ENCODE peak calls at places on chromosomes 6 and 20, in six cellular contexts. One of them, this sample, is unnamed.

GRCh38 chr20:1225263-1225728 is 548 bp upstream of the RAD21L1 start:
- DNase-seq in H1: peak
- DNase-seq in GM12892: no peak
- DNase-seq in HepG2: peak
- DNase-seq in K562: no peak
- DNase-seq in GM12878: no peak
- DNase-seq in this sample: no peak

GRCh38 chr20:4369119-4369797 is 352.5 kb upstream of the PRND start:
- DNase-seq in H1: no peak
- DNase-seq in GM12892: no peak
- DNase-seq in HepG2: no peak
- DNase-seq in K562: no peak
- DNase-seq in GM12878: no peak
- DNase-seq in this sample: no peak

GRCh38 chr6:36443951-36444428 is 1.2 kb downstream of the KCTD20 start:
- DNase-seq in H1: no peak
- DNase-seq in GM12892: no peak
- DNase-seq in HepG2: peak
- DNase-seq in K562: peak
- DNase-seq in GM12878: no peak
- DNase-seq in this sample: peak

GRCh38 chr6:169452869-169453186 is 199.2 kb upstream of the THBS2 start:
- DNase-seq in H1: no peak
- DNase-seq in GM12892: no peak
- DNase-seq in HepG2: no peak
- DNase-seq in K562: no peak
- DNase-seq in GM12878: no peak
- DNase-seq in this sample: no peak

GRCh38 chr20:25051386-25052155 is 6.4 kb downstream of the ACSS1 start:
- DNase-seq in H1: no peak
- DNase-seq in GM12892: no peak
- DNase-seq in HepG2: no peak
- DNase-seq in K562: no peak
- DNase-seq in GM12878: no peak
- DNase-seq in this sample: no peak

GRCh38 chr6:154258064-154258757 is 98.4 kb downstream of the IPCEF1 start:
- DNase-seq in H1: no peak
- DNase-seq in GM12892: no peak
- DNase-seq in HepG2: no peak
- DNase-seq in K562: no peak
- DNase-seq in GM12878: no peak
- DNase-seq in this sample: no peak

GRCh38 chr6:8337147-8337546 is 98.2 kb downstream of the SLC35B3 start:
- DNase-seq in H1: no peak
- DNase-seq in GM12892: no peak
- DNase-seq in HepG2: no peak
- DNase-seq in K562: no peak
- DNase-seq in GM12878: no peak
- DNase-seq in this sample: no peak

GRCh38 chr20:50409495-50409894 is 100.7 kb upstream of the PTPN1 start:
- DNase-seq in H1: no peak
- DNase-seq in GM12892: no peak
- DNase-seq in HepG2: no peak
- DNase-seq in K562: no peak
- DNase-seq in GM12878: no peak
- DNase-seq in this sample: no peak

GRCh38 chr20:31617432-31618104 is 12.5 kb downstream of the ID1 start:
- DNase-seq in H1: no peak
- DNase-seq in GM12892: no peak
- DNase-seq in HepG2: no peak
- DNase-seq in K562: no peak
- DNase-seq in GM12878: no peak
- DNase-seq in this sample: no peak

GRCh38 chr6:35634316-35634715 is 54.4 kb downstream of the FKBP5 start:
- DNase-seq in H1: no peak
- DNase-seq in GM12892: no peak
- DNase-seq in HepG2: no peak
- DNase-seq in K562: no peak
- DNase-seq in GM12878: no peak
- DNase-seq in this sample: no peak

GRCh38 chr6:168967556-168967955 is 286.1 kb downstream of the THBS2 start:
- DNase-seq in H1: no peak
- DNase-seq in GM12892: no peak
- DNase-seq in HepG2: no peak
- DNase-seq in K562: no peak
- DNase-seq in GM12878: no peak
- DNase-seq in this sample: no peak

GRCh38 chr20:59385461-59385860 is 85.0 kb downstream of the EDN3 start:
- DNase-seq in H1: peak
- DNase-seq in GM12892: no peak
- DNase-seq in HepG2: no peak
- DNase-seq in K562: no peak
- DNase-seq in GM12878: no peak
- DNase-seq in this sample: no peak

GRCh38 chr6:36116943-36117342 is 13.4 kb upstream of the MAPK13 start:
- DNase-seq in H1: no peak
- DNase-seq in GM12892: no peak
- DNase-seq in HepG2: no peak
- DNase-seq in K562: no peak
- DNase-seq in GM12878: no peak
- DNase-seq in this sample: no peak

GRCh38 chr6:151317206-151317994 is 74.0 kb downstream of the ZBTB2 start:
- DNase-seq in H1: no peak
- DNase-seq in GM12892: no peak
- DNase-seq in HepG2: no peak
- DNase-seq in K562: no peak
- DNase-seq in GM12878: no peak
- DNase-seq in this sample: no peak

GRCh38 chr6:131685266-131685780 is 15.9 kb downstream of the OR2A4 start:
- DNase-seq in H1: no peak
- DNase-seq in GM12892: no peak
- DNase-seq in HepG2: no peak
- DNase-seq in K562: no peak
- DNase-seq in GM12878: peak
- DNase-seq in this sample: no peak

GRCh38 chr6:158185729-158186456 is 17.7 kb downstream of the GTF2H5 start:
- DNase-seq in H1: no peak
- DNase-seq in GM12892: no peak
- DNase-seq in HepG2: no peak
- DNase-seq in K562: no peak
- DNase-seq in GM12878: no peak
- DNase-seq in this sample: no peak

GRCh38 chr6:15481892-15482291 is 180.9 kb downstream of the DTNBP1 start:
- DNase-seq in H1: no peak
- DNase-seq in GM12892: no peak
- DNase-seq in HepG2: no peak
- DNase-seq in K562: peak
- DNase-seq in GM12878: no peak
- DNase-seq in this sample: no peak

GRCh38 chr6:55524441-55524840 is 54.6 kb downstream of the HMGCLL1 start:
- DNase-seq in H1: no peak
- DNase-seq in GM12892: no peak
- DNase-seq in HepG2: no peak
- DNase-seq in K562: no peak
- DNase-seq in GM12878: no peak
- DNase-seq in this sample: no peak

GRCh38 chr6:117483004-117483644 is 650 bp downstream of the DCBLD1 start:
- DNase-seq in H1: peak
- DNase-seq in GM12892: no peak
- DNase-seq in HepG2: peak
- DNase-seq in K562: peak
- DNase-seq in GM12878: no peak
- DNase-seq in this sample: no peak

DNA sequence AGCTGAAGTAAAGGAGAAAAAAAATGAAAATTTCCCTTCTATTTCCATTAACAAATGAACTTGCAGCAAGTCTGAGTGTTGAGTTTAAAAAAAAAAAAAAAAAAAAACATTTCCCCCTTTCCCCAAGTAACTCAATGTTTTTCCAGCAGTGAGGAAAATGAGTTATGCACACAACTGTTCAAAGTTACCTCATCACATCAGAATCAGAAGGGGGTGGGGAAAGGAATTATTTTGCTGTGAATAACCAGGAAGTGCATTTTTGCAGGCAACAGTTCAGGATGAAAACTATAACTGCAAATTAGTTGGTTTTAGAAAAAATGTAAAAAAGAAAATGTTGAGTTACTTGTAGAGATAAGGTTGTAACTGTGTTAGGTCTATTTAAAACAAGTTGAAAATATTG is 568.9 kb upstream of the CITED2 start:
- DNase-seq in H1: no peak
- DNase-seq in GM12892: no peak
- DNase-seq in HepG2: peak
- DNase-seq in K562: no peak
- DNase-seq in GM12878: no peak
- DNase-seq in this sample: no peak
- TF ChIP-seq TAF1 in H1: no peak
- TF ChIP-seq TAF1 in GM12892: no peak
- TF ChIP-seq TAF1 in HepG2: no peak
- TF ChIP-seq TAF1 in K562: no peak
- TF ChIP-seq TAF1 in GM12878: no peak
- TF ChIP-seq TAF1 in this sample: no peak

GRCh38 chr6:133099573-133099972 is 141.6 kb upstream of the EYA4 start:
- DNase-seq in H1: no peak
- DNase-seq in GM12892: no peak
- DNase-seq in HepG2: peak
- DNase-seq in K562: no peak
- DNase-seq in GM12878: no peak
- DNase-seq in this sample: no peak
- TF ChIP-seq POLR2AphosphoS5 in H1: no peak
- TF ChIP-seq POLR2AphosphoS5 in GM12892: no peak
- TF ChIP-seq POLR2AphosphoS5 in HepG2: no peak
- TF ChIP-seq POLR2AphosphoS5 in K562: no peak
- TF ChIP-seq POLR2AphosphoS5 in GM12878: no peak
- TF ChIP-seq POLR2AphosphoS5 in this sample: no peak

DNA sequence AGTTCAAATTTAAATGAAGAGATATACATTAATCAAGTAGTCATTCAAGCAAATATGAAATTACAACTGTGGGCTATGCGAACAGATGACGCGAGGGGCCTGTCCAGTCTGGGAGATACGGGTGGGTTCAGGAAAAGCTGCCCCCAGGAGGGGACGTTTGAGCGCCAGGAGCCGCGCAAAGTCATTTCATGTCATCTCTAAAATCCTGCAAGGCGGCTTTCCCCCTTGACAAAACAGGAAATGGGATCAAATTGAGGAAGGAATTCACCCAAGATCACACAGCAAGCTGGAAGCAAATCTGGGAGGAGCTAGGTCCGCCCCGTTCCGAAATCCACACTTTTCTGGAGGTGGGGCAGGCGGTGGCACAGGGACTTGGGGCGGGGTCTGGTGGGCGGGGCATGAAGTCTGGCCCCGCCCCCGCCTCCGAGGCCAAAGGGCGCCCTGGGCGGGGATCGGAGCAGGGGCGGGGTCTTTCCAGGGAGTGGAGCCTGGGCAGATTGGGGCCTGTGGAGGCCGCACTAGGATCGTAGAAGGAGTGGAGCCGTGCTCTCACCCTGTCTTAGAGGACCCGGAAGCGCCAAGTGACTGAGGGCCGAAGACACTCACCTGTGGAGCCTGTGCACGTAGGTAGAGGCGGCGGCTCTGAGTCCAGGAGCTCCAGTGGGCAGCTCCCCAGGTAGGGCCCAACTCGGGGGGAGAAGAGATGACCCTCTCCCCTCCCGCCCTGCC is at the start of gene LPIN3:
- DNase-seq in H1: peak
- DNase-seq in GM12892: no peak
- DNase-seq in HepG2: peak
- DNase-seq in K562: peak
- DNase-seq in GM12878: no peak
- DNase-seq in this sample: peak
- TF ChIP-seq POLR2A in H1: peak
- TF ChIP-seq POLR2A in GM12892: no peak
- TF ChIP-seq POLR2A in HepG2: peak
- TF ChIP-seq POLR2A in K562: peak
- TF ChIP-seq POLR2A in GM12878: no peak
- TF ChIP-seq POLR2A in this sample: no peak

GRCh38 chr6:56730663-56731529 is 88.2 kb upstream of the DST start:
- DNase-seq in H1: no peak
- DNase-seq in GM12892: no peak
- DNase-seq in HepG2: no peak
- DNase-seq in K562: no peak
- DNase-seq in GM12878: no peak
- DNase-seq in this sample: no peak
- TF ChIP-seq TAF1 in H1: no peak
- TF ChIP-seq TAF1 in GM12892: no peak
- TF ChIP-seq TAF1 in HepG2: no peak
- TF ChIP-seq TAF1 in K562: no peak
- TF ChIP-seq TAF1 in GM12878: no peak
- TF ChIP-seq TAF1 in this sample: no peak

GRCh38 chr6:49668083-49668511 is 31.5 kb upstream of the RHAG start:
- DNase-seq in H1: no peak
- DNase-seq in GM12892: no peak
- DNase-seq in HepG2: no peak
- DNase-seq in K562: no peak
- DNase-seq in GM12878: no peak
- DNase-seq in this sample: no peak
- TF ChIP-seq POLR2AphosphoS5 in H1: no peak
- TF ChIP-seq POLR2AphosphoS5 in GM12892: no peak
- TF ChIP-seq POLR2AphosphoS5 in HepG2: no peak
- TF ChIP-seq POLR2AphosphoS5 in K562: no peak
- TF ChIP-seq POLR2AphosphoS5 in GM12878: no peak
- TF ChIP-seq POLR2AphosphoS5 in this sample: no peak

GRCh38 chr6:31614075-31614619 is 887 bp upstream of the AIF1 start:
- DNase-seq in H1: no peak
- DNase-seq in GM12892: no peak
- DNase-seq in HepG2: peak
- DNase-seq in K562: no peak
- DNase-seq in GM12878: peak
- DNase-seq in this sample: no peak

GRCh38 chr6:31619805-31620585 is 520 bp upstream of the PRRC2A start:
- DNase-seq in H1: peak
- DNase-seq in GM12892: peak
- DNase-seq in HepG2: peak
- DNase-seq in K562: peak
- DNase-seq in GM12878: peak
- DNase-seq in this sample: peak

GRCh38 chr6:31617010-31617409 is 2.0 kb downstream of the AIF1 start:
- DNase-seq in H1: no peak
- DNase-seq in GM12892: no peak
- DNase-seq in HepG2: no peak
- DNase-seq in K562: no peak
- DNase-seq in GM12878: no peak
- DNase-seq in this sample: no peak

GRCh38 chr6:31614674-31615578 is at the start of gene AIF1:
- DNase-seq in H1: no peak
- DNase-seq in GM12892: no peak
- DNase-seq in HepG2: peak
- DNase-seq in K562: no peak
- DNase-seq in GM12878: no peak
- DNase-seq in this sample: no peak

GRCh38 chr6:31615748-31616147 is 714 bp downstream of the AIF1 start:
- DNase-seq in H1: no peak
- DNase-seq in GM12892: no peak
- DNase-seq in HepG2: no peak
- DNase-seq in K562: no peak
- DNase-seq in GM12878: no peak
- DNase-seq in this sample: no peak
- TF ChIP-seq POLR2A in H1: no peak
- TF ChIP-seq POLR2A in GM12892: peak
- TF ChIP-seq POLR2A in HepG2: no peak
- TF ChIP-seq POLR2A in K562: no peak
- TF ChIP-seq POLR2A in GM12878: peak
- TF ChIP-seq POLR2A in this sample: peak

This sample was measured in GM12891.